ENCODE peak calls at places on chromosomes 7 and 10, in five cellular contexts. R, I, C, G and X are unnamed samples.
A peak's percentile ranks its signal among the peaks of the same experiment; 100 is the strongest.

GRCh38 chr7:76280408-76280807 is 22.1 kb upstream of the HSPB1 start:
- DNase-seq in R (no peak), I (no peak), C (no peak), G (no peak), X (no peak)

GRCh38 chr7:109343662-109344061 is 774.0 kb downstream of the DNAJB9 start:
- DNase-seq in R (no peak), I (no peak), C (no peak), G (no peak), X (peak; percentile 17)

GRCh38 chr10:4691301-4691700 is 134.7 kb upstream of the AKR1E2 start:
- DNase-seq in R (no peak), I (no peak), C (no peak), G (no peak), X (peak; percentile 54)

GRCh38 chr7:93159490-93159889 is 11.3 kb upstream of the SAMD9L start:
- DNase-seq in R (no peak), I (no peak), C (no peak), G (peak; percentile 48), X (no peak)

GRCh38 chr7:108016841-108017775 is 14.1 kb upstream of the LAMB1 start:
- DNase-seq in R (peak; percentile 21), I (no peak), C (no peak), G (peak; percentile 70), X (peak; percentile 89)

GRCh38 chr7:9863542-9863941 is 1110.1 kb upstream of the PHF14 start:
- DNase-seq in R (no peak), I (no peak), C (no peak), G (no peak), X (no peak)

GRCh38 chr7:116232920-116233319 is 22.6 kb downstream of the TES start:
- DNase-seq in R (no peak), I (no peak), C (no peak), G (no peak), X (no peak)

GRCh38 chr7:153385502-153385901 is 626.0 kb downstream of the ACTR3B start:
- DNase-seq in R (no peak), I (no peak), C (no peak), G (no peak), X (no peak)

GRCh38 chr7:2553108-2553507 is 2.2 kb downstream of the BRAT1 start:
- DNase-seq in R (no peak), I (no peak), C (no peak), G (no peak), X (no peak)

GRCh38 chr7:39734605-39735004 is 111.2 kb downstream of the RALA start:
- DNase-seq in R (no peak), I (no peak), C (no peak), G (no peak), X (no peak)

GRCh38 chr10:91381562-91381923 is 28.6 kb upstream of the HECTD2 start:
- DNase-seq in R (no peak), I (no peak), C (no peak), G (no peak), X (no peak)

GRCh38 chr7:50614721-50615518 is 49.7 kb upstream of the DDC start:
- DNase-seq in R (peak; percentile 47), I (no peak), C (no peak), G (no peak), X (peak; percentile 16)

GRCh38 chr10:83274088-83274487 is 865.2 kb upstream of the GHITM start:
- DNase-seq in R (no peak), I (no peak), C (no peak), G (no peak), X (peak; percentile 19)

DNA sequence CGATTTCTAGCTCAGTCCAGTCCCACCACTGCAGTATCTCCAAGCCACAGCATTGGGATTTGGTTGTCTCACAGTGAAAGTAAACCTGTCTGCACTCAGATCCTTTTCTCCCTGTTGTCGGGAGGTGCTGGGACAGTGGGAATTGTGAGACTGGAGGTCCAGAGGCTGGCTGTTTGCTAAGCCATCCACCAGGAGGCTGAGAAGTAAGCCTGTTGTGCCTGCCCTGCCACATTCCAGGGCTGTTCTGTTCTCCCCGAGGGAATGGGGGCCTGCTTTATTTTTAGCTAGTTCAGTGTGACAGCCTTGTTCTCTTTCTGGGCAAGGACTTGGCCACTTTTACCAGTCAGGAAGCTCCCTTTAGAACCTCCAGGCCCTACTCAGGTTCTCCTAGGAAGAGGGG is 54.9 kb downstream of the HK1 start:
- DNase-seq in R (no peak), I (no peak), C (no peak), G (no peak), X (peak; percentile 91)
- TF ChIP-seq CTCF in R (no peak), I (no peak), C (no peak), G (peak; percentile 23), X (peak; percentile 75)

GRCh38 chr7:21476429-21476828 is 48.5 kb downstream of the SP4 start:
- DNase-seq in R (no peak), I (no peak), C (no peak), G (no peak), X (no peak)

GRCh38 chr7:21480693-21481403 is 53.0 kb downstream of the SP4 start:
- DNase-seq in R (no peak), I (no peak), C (no peak), G (no peak), X (no peak)
- H3K4me3 ChIP-seq in R (no peak overlapping the region), I (no peak overlapping the region), C (no peak overlapping the region), G (no peak overlapping the region), X (no peak overlapping the region)

GRCh38 chr10:71681977-71682376 is 37.6 kb downstream of the C10orf105 start:
- DNase-seq in R (no peak), I (no peak), C (no peak), G (no peak), X (no peak)

GRCh38 chr10:71683301-71683700 is 36.3 kb downstream of the C10orf105 start:
- DNase-seq in R (no peak), I (no peak), C (no peak), G (no peak), X (no peak)

GRCh38 chr10:71685554-71686202 is 33.9 kb downstream of the C10orf105 start:
- DNase-seq in R (no peak), I (peak; percentile 49), C (no peak), G (no peak), X (no peak)

GRCh38 chr10:71687077-71687476 is 32.5 kb downstream of the C10orf105 start:
- DNase-seq in R (no peak), I (no peak), C (no peak), G (no peak), X (no peak)

GRCh38 chr10:71684356-71685173 is 35.0 kb downstream of the C10orf105 start:
- DNase-seq in R (peak; percentile 55), I (no peak), C (no peak), G (no peak), X (no peak)
- TF ChIP-seq CTCF in R (no peak), I (no peak), C (no peak), G (no peak), X (no peak)

DNA sequence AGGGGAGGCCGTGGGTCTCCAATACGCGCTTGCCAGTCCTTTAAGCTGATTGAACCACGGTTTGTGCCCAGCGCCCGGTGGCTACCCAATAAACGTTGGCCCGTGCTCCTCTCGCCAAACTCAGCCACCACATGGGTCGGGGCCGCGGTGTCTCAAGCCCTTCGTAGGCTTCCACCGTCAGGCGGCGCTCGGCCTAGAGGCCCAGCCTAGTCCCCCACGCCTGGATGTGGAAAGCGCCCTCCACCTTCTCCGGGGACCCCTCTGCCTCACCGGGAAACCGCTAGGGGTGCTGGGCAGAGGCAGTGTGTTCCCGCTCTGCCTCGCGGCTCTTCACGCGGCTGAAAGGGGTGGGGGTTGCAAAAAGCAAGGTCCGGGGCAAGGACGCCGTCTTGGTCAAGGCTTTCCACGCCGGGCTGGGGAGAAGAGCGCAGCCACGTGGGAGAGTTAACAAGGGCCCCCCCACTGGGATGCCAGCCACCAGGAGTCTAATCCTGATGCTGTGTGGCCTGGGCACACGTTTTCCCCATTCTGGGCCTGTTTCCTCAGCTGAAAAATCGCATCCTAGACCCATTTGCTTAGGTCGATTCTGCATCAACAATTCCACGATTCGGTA is 29.8 kb downstream of the LEP start:
- DNase-seq in R (no peak), I (peak; percentile 80), C (no peak), G (no peak), X (no peak)
- H3K4me3 ChIP-seq in R (no peak overlapping the region), I (no peak overlapping the region), C (no peak overlapping the region), G (no peak overlapping the region), X (no peak overlapping the region)

DNA sequence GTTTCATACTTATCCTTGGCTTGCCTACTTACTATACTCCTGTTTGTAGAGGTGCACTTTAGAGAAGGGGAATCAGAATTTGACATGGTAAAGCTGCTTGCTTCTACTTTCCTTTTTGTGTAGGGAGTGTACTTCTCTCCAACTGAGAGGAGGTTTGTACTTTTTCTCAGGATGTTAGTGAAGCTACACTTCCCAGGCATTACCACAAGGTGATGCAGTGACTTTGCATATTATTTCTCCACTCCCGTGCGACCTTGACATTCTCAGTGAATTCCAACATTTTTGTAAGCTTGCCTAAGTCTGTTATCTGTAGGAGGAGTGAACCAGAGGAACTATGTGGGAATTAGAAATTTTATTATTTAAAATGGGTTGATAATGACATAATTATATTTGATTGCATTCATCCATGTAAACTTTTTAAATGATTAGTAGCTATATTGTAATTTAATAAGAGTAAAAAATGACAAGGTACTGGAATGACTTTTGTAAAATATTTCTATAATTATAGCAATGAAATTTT is 5.2 kb downstream of the TAX1BP1 start:
- DNase-seq in R (peak; percentile 84), I (no peak), C (no peak), G (peak; percentile 84), X (peak; percentile 54)
- TF ChIP-seq CTCF in R (peak; percentile 78), I (peak; percentile 36), C (peak; percentile 39), G (peak; percentile 80), X (peak; percentile 80)

DNA sequence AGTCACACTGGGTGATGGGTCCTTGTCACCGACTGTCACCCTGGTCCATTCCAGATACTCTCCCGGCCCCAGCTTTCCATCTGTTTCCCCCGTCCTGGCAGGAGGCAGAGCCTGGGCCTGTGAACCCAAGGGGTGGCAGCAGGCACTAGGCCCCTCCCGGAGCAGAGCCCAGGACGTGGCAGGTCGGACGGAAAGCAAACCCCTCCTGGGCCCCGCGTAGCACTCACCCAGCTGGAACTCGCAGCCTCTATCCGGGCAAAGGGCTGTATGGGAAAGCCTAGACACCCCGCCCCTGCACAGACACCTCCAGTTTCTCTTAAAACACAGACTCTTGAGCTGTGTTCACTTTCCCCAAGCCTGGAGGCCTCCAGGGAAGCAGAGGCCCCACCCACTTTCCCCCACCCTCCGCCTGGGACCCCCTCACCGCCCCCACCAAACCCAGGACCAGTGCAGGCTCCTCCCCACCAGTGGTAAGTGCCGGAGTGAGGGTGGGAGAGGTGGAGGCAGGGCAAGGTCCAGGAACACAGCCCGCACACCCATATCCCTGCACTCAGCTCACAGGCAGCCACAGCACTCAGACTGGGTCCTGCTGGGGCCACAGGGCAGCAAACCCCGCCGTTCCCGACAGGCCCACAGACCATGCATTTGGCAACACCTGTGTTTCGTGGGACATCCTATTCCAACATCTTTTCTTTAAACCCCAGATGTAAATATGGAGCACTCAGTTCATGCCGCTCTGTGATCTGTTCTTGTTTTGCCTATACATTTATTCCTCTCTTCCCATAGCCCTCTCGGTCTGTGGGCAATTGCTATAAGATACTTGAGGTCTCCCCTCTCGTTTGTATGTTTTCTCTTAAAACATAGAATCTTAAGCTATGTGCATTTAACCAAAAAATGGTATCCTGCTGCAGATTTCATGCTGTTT is 98.2 kb upstream of the PDGFA start:
- DNase-seq in R (no peak), I (peak; percentile 60), C (no peak), G (no peak), X (no peak)
- H3K4me3 ChIP-seq in R (no peak overlapping the region), I (no peak overlapping the region), C (no peak overlapping the region), G (no peak overlapping the region), X (no peak overlapping the region)

DNA sequence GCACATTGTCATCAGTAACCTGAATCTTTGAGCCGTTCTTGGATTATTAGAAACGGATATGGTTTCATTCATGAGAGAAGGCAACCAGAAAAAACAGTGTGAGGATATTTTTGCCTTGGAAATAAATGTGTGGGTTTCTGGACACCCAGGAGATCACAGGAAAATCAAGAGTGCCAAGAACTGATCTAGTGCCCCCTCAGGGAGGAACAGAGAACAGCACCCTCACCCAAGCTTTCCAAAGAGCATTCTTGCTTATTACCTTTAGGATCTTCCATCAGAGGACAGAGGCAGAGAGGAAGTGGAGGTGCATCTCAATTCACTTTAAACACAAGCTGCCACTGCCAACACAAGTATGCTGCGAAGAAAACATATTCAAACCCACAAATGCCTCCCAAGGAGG is 851.5 kb upstream of the COBL start:
- DNase-seq in R (peak; percentile 22), I (no peak), C (no peak), G (no peak), X (no peak)
- TF ChIP-seq CTCF in R (peak; percentile 60), I (no peak), C (no peak), G (no peak), X (no peak)